ENCODE peak calls at places on chromosomes 6 and 20, in seven cellular contexts. B is ovary; O is adrenal gland; G is SK-N-SH; K is heart right ventricle; J is heart left ventricle; T is CD8-positive, alpha-beta T cell. N is an unnamed sample.

GRCh38 chr20:38303908-38304379 is at the start of gene BPI:
- DNase-seq in B (peak; percentile 50), J (no peak), T (no peak), G (no peak), O (peak; percentile 23), K (no peak), N (peak; percentile 34)

GRCh38 chr6:38077488-38078015 is 258.0 kb downstream of the ZFAND3 start:
- DNase-seq in O (no peak), B (no peak), G (no peak), K (no peak), J (no peak), T (no peak), N (no peak)

GRCh38 chr6:44237813-44238433 is 9.0 kb upstream of the HSP90AB1 start:
- DNase-seq in B (peak; percentile 89), T (peak; percentile 89), O (peak; percentile 91), J (peak; percentile 82), K (peak; percentile 77), G (peak; percentile 92), N (peak; percentile 81)

GRCh38 chr6:160106010-160106409 is 15.6 kb upstream of the SLC22A1 start:
- DNase-seq in B (no peak), O (no peak), G (no peak), K (no peak), T (no peak), J (no peak), N (no peak)

GRCh38 chr20:62606551-62607201 is 35.6 kb upstream of the SLCO4A1 start:
- DNase-seq in J (peak; percentile 73), B (peak; percentile 81), T (no peak), O (peak; percentile 58), G (no peak), K (peak; percentile 71), N (no peak)

GRCh38 chr6:140817176-140817575 is 1315.5 kb upstream of the GJE1 start:
- DNase-seq in B (no peak), K (no peak), J (no peak), O (no peak), G (no peak), T (no peak), N (no peak)

GRCh38 chr6:447381-448165 is 56.0 kb downstream of the IRF4 start:
- DNase-seq in G (no peak), T (peak; percentile 55), J (no peak), B (no peak), O (no peak), K (no peak), N (no peak)

GRCh38 chr6:75609639-75610590 is 8.2 kb downstream of the SENP6 start:
- DNase-seq in T (no peak), B (no peak), J (no peak), G (no peak), O (no peak), K (no peak), N (no peak)

GRCh38 chr20:1626528-1627192 is 6.9 kb upstream of the SIRPB1 start:
- DNase-seq in G (no peak), J (no peak), K (no peak), O (no peak), B (no peak), T (no peak), N (no peak)

GRCh38 chr6:106253194-106253593 is 72.4 kb downstream of the ATG5 start:
- DNase-seq in J (no peak), T (no peak), B (no peak), O (no peak), G (no peak), K (no peak), N (no peak)

GRCh38 chr6:106477790-106478189 is 117.3 kb downstream of the CRYBG1 start:
- DNase-seq in J (no peak), G (peak; percentile 71), K (no peak), B (no peak), O (peak; percentile 17), T (no peak), N (no peak)

GRCh38 chr6:169536446-169537170 is 165.2 kb downstream of the WDR27 start:
- DNase-seq in J (no peak), G (no peak), K (no peak), O (no peak), T (no peak), B (no peak), N (no peak)

GRCh38 chr6:74899416-74899815 is 306.4 kb downstream of the COL12A1 start:
- DNase-seq in B (no peak), J (no peak), K (no peak), G (no peak), O (no peak), T (no peak), N (no peak)

GRCh38 chr6:73519943-73520687 is 717 bp downstream of the EEF1A1 start:
- DNase-seq in B (peak; percentile 83), G (peak; percentile 58), J (peak; percentile 78), T (peak; percentile 83), K (peak; percentile 75), O (peak; percentile 84), N (peak; percentile 77)

GRCh38 chr6:151617539-151617938 is 123.7 kb downstream of the CCDC170 start:
- DNase-seq in G (no peak), B (no peak), K (no peak), O (no peak), T (no peak), J (no peak), N (no peak)

GRCh38 chr6:155234687-155235543 is 28.9 kb upstream of the CLDN20 start:
- DNase-seq in K (no peak), G (no peak), B (no peak), O (no peak), T (no peak), J (no peak), N (no peak)

GRCh38 chr6:12504325-12504966 is 212.1 kb upstream of the PHACTR1 start:
- DNase-seq in O (no peak), T (no peak), K (no peak), G (peak; percentile 20), J (no peak), B (no peak), N (no peak)

GRCh38 chr6:131761061-131761761 is 46.6 kb upstream of the ENPP1 start:
- DNase-seq in B (no peak), T (no peak), O (no peak), G (no peak), K (no peak), J (no peak), N (no peak)

GRCh38 chr20:3811421-3812258 is 8.7 kb upstream of the AP5S1 start:
- DNase-seq in J (peak; percentile 99), B (peak; percentile 100), T (peak; percentile 97), O (peak; percentile 100), K (peak; percentile 98), G (peak; percentile 93), N (peak; percentile 98)

GRCh38 chr20:3804781-3805180 is 8.7 kb downstream of the CDC25B start:
- DNase-seq in G (no peak), K (no peak), O (no peak), B (no peak), J (no peak), T (no peak), N (no peak)

GRCh38 chr20:3808544-3808943 is 11.8 kb upstream of the AP5S1 start:
- DNase-seq in B (no peak), K (no peak), O (no peak), J (no peak), G (no peak), T (no peak), N (no peak)

GRCh38 chr20:3805594-3806264 is 9.6 kb downstream of the CDC25B start:
- DNase-seq in J (no peak), B (no peak), T (no peak), O (peak; percentile 62), K (no peak), G (no peak), N (no peak)

GRCh38 chr20:3808141-3808479 is 12.0 kb downstream of the CDC25B start:
- DNase-seq in T (no peak), G (no peak), J (peak; percentile 85), K (peak; percentile 81), B (peak; percentile 84), O (peak; percentile 93), N (peak; percentile 84)
- H3K4me1 ChIP-seq in T (peaks cover 65% of the 10 kb centered on the region), G (peaks cover 38% of the 10 kb centered on the region), J (peaks cover 51% of the 10 kb centered on the region), K (peaks cover 79% of the 10 kb centered on the region), B (peaks cover 24% of the 10 kb centered on the region), O (peaks cover 39% of the 10 kb centered on the region), N (peaks cover 30% of the 10 kb centered on the region)

DNA sequence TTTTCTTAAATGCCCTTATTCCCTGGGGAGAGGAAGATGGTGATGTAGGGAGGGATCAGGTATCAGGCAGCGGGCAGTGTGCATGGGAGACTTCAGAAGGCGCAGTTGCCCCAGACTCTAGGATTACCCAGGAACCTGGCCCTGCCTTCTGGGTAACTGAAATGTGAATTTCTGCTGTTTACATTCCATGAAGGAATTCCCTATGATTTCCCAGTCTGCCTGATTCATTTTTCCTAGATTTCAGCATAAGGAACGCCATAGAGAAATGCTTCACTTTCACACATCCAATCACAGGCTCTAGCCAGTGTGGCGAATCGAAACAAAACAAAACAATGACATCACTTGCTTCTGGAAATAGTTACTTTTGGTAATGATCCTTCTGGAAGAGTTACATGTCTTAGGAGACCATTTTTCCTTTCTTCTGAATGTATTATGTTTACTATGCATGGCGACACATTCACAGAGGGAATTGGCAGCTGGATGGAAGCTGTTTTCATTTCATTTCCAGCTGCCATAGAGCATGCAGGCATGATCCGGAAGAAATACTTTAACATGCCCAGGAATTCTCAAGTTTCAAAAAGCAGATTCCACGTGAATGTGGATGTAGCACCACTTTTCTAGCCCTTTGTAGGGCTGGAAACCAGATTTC is 33.3 kb downstream of the LRP11 start:
- DNase-seq in T (no peak), B (no peak), O (no peak), J (no peak), G (no peak), K (no peak), N (no peak)
- H3K4me3 ChIP-seq in T (no peak overlapping the region), B (no peak overlapping the region), O (no peak overlapping the region), J (no peak overlapping the region), G (no peak overlapping the region), K (no peak overlapping the region), N (no peak overlapping the region)

DNA sequence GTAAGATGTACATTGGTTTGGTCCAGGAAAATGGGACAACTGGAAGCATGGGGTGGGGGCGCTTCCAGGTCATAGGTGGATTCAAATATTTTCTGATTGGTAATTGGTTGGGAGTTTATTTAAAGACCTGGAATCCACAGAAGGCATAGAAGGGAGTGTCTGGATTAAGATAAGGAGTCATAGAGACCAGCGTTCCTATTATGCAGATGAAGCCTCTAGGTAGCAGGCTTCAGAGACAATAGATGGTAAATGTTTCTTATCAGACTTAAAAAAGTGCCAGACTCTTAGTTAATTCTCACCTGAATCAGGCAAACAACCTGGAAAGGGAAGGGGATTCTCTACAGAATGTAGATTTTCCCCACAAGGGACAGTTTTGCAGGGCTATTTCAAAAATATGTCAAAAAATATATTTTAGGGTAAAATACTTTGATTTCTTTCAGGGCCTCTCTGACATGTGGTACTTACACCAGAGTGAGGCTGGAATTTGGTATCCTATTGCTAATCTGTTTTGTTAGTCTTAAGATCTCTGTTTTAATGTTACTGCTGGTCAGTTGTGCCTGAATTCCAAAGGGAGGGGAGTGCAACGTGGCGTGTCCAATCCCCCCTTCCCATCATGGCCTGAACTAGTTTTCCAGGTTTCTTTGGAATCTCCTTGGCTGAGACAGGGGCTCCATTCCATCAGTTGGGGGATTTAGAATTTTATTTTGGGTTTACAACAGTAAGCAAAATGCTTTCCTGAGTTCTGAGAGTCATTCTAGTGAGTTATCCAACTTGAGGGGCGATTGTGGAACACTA is 25.1 kb downstream of the PIGT start:
- DNase-seq in J (no peak), O (no peak), K (no peak), G (no peak), B (no peak), T (no peak), N (no peak)
- H3K27ac ChIP-seq in J (no peak overlapping the region), O (no peak overlapping the region), K (no peak overlapping the region), G (no peak overlapping the region), B (no peak overlapping the region), T (no peak overlapping the region), N (no peak overlapping the region)

DNA sequence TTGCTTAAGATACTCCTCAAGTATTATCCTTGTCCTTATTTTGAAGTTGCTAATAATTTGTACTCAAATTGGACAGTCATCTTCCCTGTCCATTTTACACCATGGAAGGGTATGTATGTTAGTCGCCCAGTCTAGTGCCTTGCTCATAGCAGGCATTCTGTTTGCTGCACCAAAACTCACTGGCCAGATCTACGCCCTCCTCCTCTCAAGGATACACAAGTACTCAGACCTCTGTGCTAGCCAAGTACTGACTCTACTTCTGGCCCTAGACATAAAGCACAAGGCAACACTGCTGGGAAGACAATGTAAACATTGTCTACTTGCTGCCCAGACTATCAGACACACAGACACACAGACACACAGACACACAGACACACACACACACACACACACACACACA is 57.7 kb downstream of the DNAAF9 start:
- DNase-seq in K (no peak), B (no peak), O (no peak), T (no peak), G (no peak), J (no peak), N (no peak)
- H3K4me1 ChIP-seq in K (peaks cover 3% of the 10 kb centered on the region), B (no peaks in the 10 kb centered on the region), O (no peaks in the 10 kb centered on the region), T (no peaks in the 10 kb centered on the region), G (no peaks in the 10 kb centered on the region), J (peaks cover under 1% of the 10 kb centered on the region), N (peaks cover 1% of the 10 kb centered on the region)

N was measured in lung.